ENCODE peak calls at places on chromosomes 13 and 19, in six cellular contexts. One of them, this sample, is unnamed.

GRCh38 chr13:66974174-66974573 is 256.0 kb downstream of the PCDH9 start:
- DNase-seq in pancreas: no peak
- DNase-seq in heart right ventricle: no peak
- DNase-seq in CD8-positive, alpha-beta T cell: no peak
- DNase-seq in PC-9: no peak
- DNase-seq in hepatocyte: no peak
- DNase-seq in this sample: peak; percentile 3

GRCh38 chr13:44578064-44578394 is 1.9 kb upstream of the TSC22D1 start:
- DNase-seq in pancreas: no peak
- DNase-seq in heart right ventricle: no peak
- DNase-seq in CD8-positive, alpha-beta T cell: no peak
- DNase-seq in PC-9: no peak
- DNase-seq in hepatocyte: no peak
- DNase-seq in this sample: no peak

GRCh38 chr13:99955107-99955746 is 16.3 kb downstream of the ZIC5 start:
- DNase-seq in pancreas: no peak
- DNase-seq in heart right ventricle: no peak
- DNase-seq in CD8-positive, alpha-beta T cell: no peak
- DNase-seq in PC-9: no peak
- DNase-seq in hepatocyte: no peak
- DNase-seq in this sample: no peak

GRCh38 chr19:28519950-28520861 is 692.7 kb downstream of the UQCRFS1 start:
- DNase-seq in pancreas: peak; percentile 67
- DNase-seq in heart right ventricle: no peak
- DNase-seq in CD8-positive, alpha-beta T cell: no peak
- DNase-seq in PC-9: no peak
- DNase-seq in hepatocyte: no peak
- DNase-seq in this sample: no peak

GRCh38 chr13:75385708-75386083 is 96.3 kb downstream of the TBC1D4 start:
- DNase-seq in pancreas: no peak
- DNase-seq in heart right ventricle: no peak
- DNase-seq in CD8-positive, alpha-beta T cell: no peak
- DNase-seq in PC-9: no peak
- DNase-seq in hepatocyte: no peak
- DNase-seq in this sample: no peak

GRCh38 chr19:3644351-3645066 is 17.9 kb upstream of the CACTIN start:
- DNase-seq in pancreas: no peak
- DNase-seq in heart right ventricle: no peak
- DNase-seq in CD8-positive, alpha-beta T cell: no peak
- DNase-seq in PC-9: no peak
- DNase-seq in hepatocyte: no peak
- DNase-seq in this sample: no peak

GRCh38 chr13:30340367-30341184 is 33.2 kb upstream of the KATNAL1 start:
- DNase-seq in pancreas: no peak
- DNase-seq in heart right ventricle: peak; percentile 61
- DNase-seq in CD8-positive, alpha-beta T cell: no peak
- DNase-seq in PC-9: peak; percentile 66
- DNase-seq in hepatocyte: peak; percentile 50
- DNase-seq in this sample: peak; percentile 13

GRCh38 chr19:35344511-35345031 is 3.1 kb upstream of the FFAR1 start:
- DNase-seq in pancreas: no peak
- DNase-seq in heart right ventricle: no peak
- DNase-seq in CD8-positive, alpha-beta T cell: no peak
- DNase-seq in PC-9: no peak
- DNase-seq in hepatocyte: no peak
- DNase-seq in this sample: no peak

GRCh38 chr19:35882074-35882832 is 13.9 kb downstream of the APLP1 start:
- DNase-seq in pancreas: no peak
- DNase-seq in heart right ventricle: no peak
- DNase-seq in CD8-positive, alpha-beta T cell: no peak
- DNase-seq in PC-9: no peak
- DNase-seq in hepatocyte: peak; percentile 52
- DNase-seq in this sample: peak; percentile 84

GRCh38 chr13:102708211-102708610 is 13.4 kb upstream of the METTL21C start:
- DNase-seq in pancreas: no peak
- DNase-seq in heart right ventricle: no peak
- DNase-seq in CD8-positive, alpha-beta T cell: no peak
- DNase-seq in PC-9: no peak
- DNase-seq in hepatocyte: no peak
- DNase-seq in this sample: no peak

DNA sequence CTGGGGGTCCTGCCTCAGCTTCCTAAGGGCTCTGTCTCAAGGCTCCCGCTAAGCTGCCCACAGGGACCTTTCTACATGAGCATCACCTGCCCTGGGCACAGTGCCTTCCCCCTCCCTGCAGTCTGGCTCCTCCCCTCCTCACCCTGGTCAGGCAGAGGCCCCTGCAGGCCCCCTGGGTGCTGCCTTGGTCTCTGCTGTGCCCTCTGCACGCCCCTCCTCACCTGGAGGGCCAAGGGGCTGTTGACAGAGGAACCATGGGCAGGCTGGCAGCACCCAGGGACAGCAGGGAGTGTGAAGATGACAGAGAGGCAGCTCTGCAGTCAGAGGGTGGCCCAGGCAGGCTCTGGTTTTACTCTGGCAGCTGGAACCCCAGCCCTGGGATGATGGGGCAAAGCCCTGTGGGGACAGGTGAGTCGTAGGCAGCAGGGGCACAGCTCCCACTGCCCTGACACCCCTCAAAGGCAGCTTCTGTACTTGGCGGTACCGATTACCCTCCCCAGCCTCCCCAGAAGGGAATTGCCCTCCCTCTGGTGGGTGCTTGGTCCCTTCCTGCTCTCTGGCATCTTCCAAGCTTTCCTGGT is 43.1 kb downstream of the SUGP2 start:
- DNase-seq in pancreas: no peak
- DNase-seq in heart right ventricle: no peak
- DNase-seq in CD8-positive, alpha-beta T cell: no peak
- DNase-seq in PC-9: no peak
- DNase-seq in hepatocyte: no peak
- DNase-seq in this sample: no peak
- H3K36me3 ChIP-seq in pancreas: peaks cover 7% of the 10 kb centered on the region
- H3K36me3 ChIP-seq in heart right ventricle: peaks cover 19% of the 10 kb centered on the region
- H3K36me3 ChIP-seq in CD8-positive, alpha-beta T cell: peaks cover 8% of the 10 kb centered on the region
- H3K36me3 ChIP-seq in PC-9: peaks cover 14% of the 10 kb centered on the region
- H3K36me3 ChIP-seq in hepatocyte: no peaks in the 10 kb centered on the region
- H3K36me3 ChIP-seq in this sample: peaks cover 23% of the 10 kb centered on the region

GRCh38 chr19:17347361-17347760 is 10.0 kb downstream of the GTPBP3 start:
- DNase-seq in pancreas: no peak
- DNase-seq in heart right ventricle: no peak
- DNase-seq in CD8-positive, alpha-beta T cell: no peak
- DNase-seq in PC-9: no peak
- DNase-seq in hepatocyte: no peak
- DNase-seq in this sample: peak; percentile 43
- H3K4me1 ChIP-seq in pancreas: no peaks in the 10 kb centered on the region
- H3K4me1 ChIP-seq in heart right ventricle: peaks cover 42% of the 10 kb centered on the region
- H3K4me1 ChIP-seq in CD8-positive, alpha-beta T cell: no peaks in the 10 kb centered on the region
- H3K4me1 ChIP-seq in PC-9: peaks cover 10% of the 10 kb centered on the region
- H3K4me1 ChIP-seq in hepatocyte: no peaks in the 10 kb centered on the region
- H3K4me1 ChIP-seq in this sample: no peaks in the 10 kb centered on the region

GRCh38 chr13:94138831-94139230 is 340.7 kb downstream of the DCT start:
- DNase-seq in pancreas: no peak
- DNase-seq in heart right ventricle: no peak
- DNase-seq in CD8-positive, alpha-beta T cell: no peak
- DNase-seq in PC-9: no peak
- DNase-seq in hepatocyte: no peak
- DNase-seq in this sample: no peak
- H3K36me3 ChIP-seq in pancreas: no peaks in the 10 kb centered on the region
- H3K36me3 ChIP-seq in heart right ventricle: no peaks in the 10 kb centered on the region
- H3K36me3 ChIP-seq in CD8-positive, alpha-beta T cell: no peaks in the 10 kb centered on the region
- H3K36me3 ChIP-seq in PC-9: no peaks in the 10 kb centered on the region
- H3K36me3 ChIP-seq in hepatocyte: no peaks in the 10 kb centered on the region
- H3K36me3 ChIP-seq in this sample: no peaks in the 10 kb centered on the region

GRCh38 chr19:5432687-5433086 is 22.5 kb upstream of the ZNRF4 start:
- DNase-seq in pancreas: no peak
- DNase-seq in heart right ventricle: no peak
- DNase-seq in CD8-positive, alpha-beta T cell: no peak
- DNase-seq in PC-9: no peak
- DNase-seq in hepatocyte: no peak
- DNase-seq in this sample: no peak
- H3K4me1 ChIP-seq in pancreas: no peaks in the 10 kb centered on the region
- H3K4me1 ChIP-seq in heart right ventricle: no peaks in the 10 kb centered on the region
- H3K4me1 ChIP-seq in CD8-positive, alpha-beta T cell: no peaks in the 10 kb centered on the region
- H3K4me1 ChIP-seq in PC-9: no peaks in the 10 kb centered on the region
- H3K4me1 ChIP-seq in hepatocyte: no peaks in the 10 kb centered on the region
- H3K4me1 ChIP-seq in this sample: no peaks in the 10 kb centered on the region

GRCh38 chr13:35699181-35699580 is 222.7 kb upstream of the MAB21L1 start:
- DNase-seq in pancreas: no peak
- DNase-seq in heart right ventricle: no peak
- DNase-seq in CD8-positive, alpha-beta T cell: no peak
- DNase-seq in PC-9: no peak
- DNase-seq in hepatocyte: no peak
- DNase-seq in this sample: no peak

GRCh38 chr13:35700661-35701060 is 224.2 kb upstream of the MAB21L1 start:
- DNase-seq in pancreas: no peak
- DNase-seq in heart right ventricle: no peak
- DNase-seq in CD8-positive, alpha-beta T cell: no peak
- DNase-seq in PC-9: no peak
- DNase-seq in hepatocyte: no peak
- DNase-seq in this sample: no peak

GRCh38 chr13:35697281-35697680 is 220.8 kb upstream of the MAB21L1 start:
- DNase-seq in pancreas: no peak
- DNase-seq in heart right ventricle: no peak
- DNase-seq in CD8-positive, alpha-beta T cell: no peak
- DNase-seq in PC-9: no peak
- DNase-seq in hepatocyte: no peak
- DNase-seq in this sample: no peak

GRCh38 chr13:35702316-35702715 is 225.8 kb upstream of the MAB21L1 start:
- DNase-seq in pancreas: no peak
- DNase-seq in heart right ventricle: no peak
- DNase-seq in CD8-positive, alpha-beta T cell: no peak
- DNase-seq in PC-9: no peak
- DNase-seq in hepatocyte: no peak
- DNase-seq in this sample: no peak

DNA sequence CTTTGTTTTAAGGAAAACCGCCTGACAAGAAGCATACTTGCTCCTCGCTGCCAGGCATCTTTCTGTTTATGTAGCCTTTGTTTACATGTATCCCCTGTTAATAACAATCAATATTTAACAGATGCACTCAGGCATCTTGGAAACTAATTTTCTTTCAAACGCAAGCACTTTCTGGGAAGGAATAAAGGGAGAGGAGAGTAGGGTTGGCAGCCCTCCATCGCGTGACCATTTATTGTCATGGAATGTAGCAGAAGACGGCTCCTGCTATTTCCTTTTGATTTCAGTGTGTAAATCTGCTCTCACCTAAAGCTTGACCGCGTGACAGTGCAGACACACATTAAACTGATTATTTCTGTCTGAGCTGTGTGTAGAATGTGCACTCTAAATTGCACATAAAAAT is 223.3 kb upstream of the MAB21L1 start:
- DNase-seq in pancreas: no peak
- DNase-seq in heart right ventricle: no peak
- DNase-seq in CD8-positive, alpha-beta T cell: no peak
- DNase-seq in PC-9: no peak
- DNase-seq in hepatocyte: peak; percentile 76
- DNase-seq in this sample: no peak
- H3K36me3 ChIP-seq in pancreas: no peaks in the 10 kb centered on the region
- H3K36me3 ChIP-seq in heart right ventricle: no peaks in the 10 kb centered on the region
- H3K36me3 ChIP-seq in CD8-positive, alpha-beta T cell: no peaks in the 10 kb centered on the region
- H3K36me3 ChIP-seq in PC-9: no peaks in the 10 kb centered on the region
- H3K36me3 ChIP-seq in hepatocyte: no peaks in the 10 kb centered on the region
- H3K36me3 ChIP-seq in this sample: no peaks in the 10 kb centered on the region

GRCh38 chr19:12482505-12482886 is 2.1 kb downstream of the ZNF709 start:
- DNase-seq in pancreas: no peak
- DNase-seq in heart right ventricle: no peak
- DNase-seq in CD8-positive, alpha-beta T cell: no peak
- DNase-seq in PC-9: no peak
- DNase-seq in hepatocyte: no peak
- DNase-seq in this sample: no peak
- H3K4me1 ChIP-seq in pancreas: peaks cover 8% of the 10 kb centered on the region
- H3K4me1 ChIP-seq in heart right ventricle: peaks cover 29% of the 10 kb centered on the region
- H3K4me1 ChIP-seq in CD8-positive, alpha-beta T cell: peaks cover 37% of the 10 kb centered on the region
- H3K4me1 ChIP-seq in PC-9: no peaks in the 10 kb centered on the region
- H3K4me1 ChIP-seq in hepatocyte: peaks cover 6% of the 10 kb centered on the region
- H3K4me1 ChIP-seq in this sample: peaks cover 16% of the 10 kb centered on the region

GRCh38 chr13:63304497-63304896 is 1888.8 kb upstream of the PCDH20 start:
- DNase-seq in pancreas: no peak
- DNase-seq in heart right ventricle: no peak
- DNase-seq in CD8-positive, alpha-beta T cell: no peak
- DNase-seq in PC-9: no peak
- DNase-seq in hepatocyte: no peak
- DNase-seq in this sample: no peak

GRCh38 chr13:63299995-63300394 is 1884.3 kb upstream of the PCDH20 start:
- DNase-seq in pancreas: no peak
- DNase-seq in heart right ventricle: no peak
- DNase-seq in CD8-positive, alpha-beta T cell: no peak
- DNase-seq in PC-9: no peak
- DNase-seq in hepatocyte: no peak
- DNase-seq in this sample: no peak

GRCh38 chr13:63308585-63308984 is 1892.9 kb upstream of the PCDH20 start:
- DNase-seq in pancreas: no peak
- DNase-seq in heart right ventricle: no peak
- DNase-seq in CD8-positive, alpha-beta T cell: no peak
- DNase-seq in PC-9: no peak
- DNase-seq in hepatocyte: no peak
- DNase-seq in this sample: no peak

GRCh38 chr13:63307239-63307638 is 1891.6 kb upstream of the PCDH20 start:
- DNase-seq in pancreas: no peak
- DNase-seq in heart right ventricle: no peak
- DNase-seq in CD8-positive, alpha-beta T cell: no peak
- DNase-seq in PC-9: no peak
- DNase-seq in hepatocyte: peak; percentile 5
- DNase-seq in this sample: no peak

GRCh38 chr13:63305641-63306133 is 1890.0 kb upstream of the PCDH20 start:
- DNase-seq in pancreas: peak; percentile 72
- DNase-seq in heart right ventricle: no peak
- DNase-seq in CD8-positive, alpha-beta T cell: no peak
- DNase-seq in PC-9: no peak
- DNase-seq in hepatocyte: no peak
- DNase-seq in this sample: no peak
- H3K36me3 ChIP-seq in pancreas: no peaks in the 10 kb centered on the region
- H3K36me3 ChIP-seq in heart right ventricle: no peaks in the 10 kb centered on the region
- H3K36me3 ChIP-seq in CD8-positive, alpha-beta T cell: no peaks in the 10 kb centered on the region
- H3K36me3 ChIP-seq in PC-9: no peaks in the 10 kb centered on the region
- H3K36me3 ChIP-seq in hepatocyte: no peaks in the 10 kb centered on the region
- H3K36me3 ChIP-seq in this sample: no peaks in the 10 kb centered on the region

DNA sequence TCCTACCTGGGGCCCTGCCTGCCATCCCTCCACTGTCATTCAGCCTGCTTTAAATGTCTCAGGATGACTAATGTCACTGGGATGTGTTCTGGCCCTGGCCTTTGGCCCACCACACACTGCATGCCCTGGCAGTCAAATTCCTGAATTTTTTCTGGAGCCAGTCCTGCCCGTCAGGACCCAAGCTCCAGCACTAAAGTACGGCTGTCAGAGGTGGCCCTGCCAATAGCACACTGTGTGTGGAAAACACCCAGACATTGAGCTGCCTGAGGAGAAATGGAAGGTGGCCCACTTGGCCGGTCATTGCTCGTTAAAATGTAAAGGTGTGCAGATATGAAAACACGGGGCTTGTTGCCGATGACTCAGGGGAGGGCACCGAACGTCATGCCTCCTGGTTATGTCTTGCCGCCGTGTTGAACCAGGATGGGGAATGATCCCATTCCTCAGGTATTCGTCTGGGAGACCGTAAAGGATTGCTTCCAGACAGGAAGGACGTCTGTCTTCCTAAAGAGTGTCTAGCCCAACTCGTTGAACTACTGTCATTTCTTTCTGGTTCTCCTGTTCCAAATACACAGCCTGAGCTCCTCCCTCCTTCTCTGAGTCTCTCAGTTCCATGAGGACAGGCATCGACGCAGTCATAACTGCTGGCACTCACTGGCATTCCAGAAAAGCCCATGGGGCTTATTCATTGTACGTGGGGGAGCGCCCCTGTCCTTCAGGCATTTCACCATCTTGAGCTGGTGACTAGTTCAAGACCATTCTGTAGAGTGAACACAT is 40.6 kb downstream of the COL4A2 start:
- DNase-seq in pancreas: no peak
- DNase-seq in heart right ventricle: peak; percentile 48
- DNase-seq in CD8-positive, alpha-beta T cell: no peak
- DNase-seq in PC-9: peak; percentile 98
- DNase-seq in hepatocyte: no peak
- DNase-seq in this sample: no peak
- H3K4me1 ChIP-seq in pancreas: no peaks in the 10 kb centered on the region
- H3K4me1 ChIP-seq in heart right ventricle: peaks cover 76% of the 10 kb centered on the region
- H3K4me1 ChIP-seq in CD8-positive, alpha-beta T cell: no peaks in the 10 kb centered on the region
- H3K4me1 ChIP-seq in PC-9: peaks cover 63% of the 10 kb centered on the region
- H3K4me1 ChIP-seq in hepatocyte: no peaks in the 10 kb centered on the region
- H3K4me1 ChIP-seq in this sample: peaks cover 16% of the 10 kb centered on the region

This sample was measured in cardiac muscle cell.